ENCODE peak calls at places on chromosomes 5 and 9, in six cellular contexts. C is suprapubic skin; F is CD8-positive, alpha-beta T cell; Y is PC-9; A is IMR-90; L is tibial artery. J is an unnamed sample.

GRCh38 chr9:72982161-72982799 is 29.4 kb upstream of the ALDH1A1 start:
- DNase-seq in C (no peak), F (no peak), Y (no peak), A (no peak), L (no peak), J (no peak)

GRCh38 chr9:116998305-116998704 is 311.2 kb downstream of the TRIM32 start:
- DNase-seq in C (no peak), F (no peak), Y (no peak), A (peak; percentile 37), L (no peak), J (no peak)

GRCh38 chr9:125495137-125496119 is 211.6 kb downstream of the MAPKAP1 start:
- DNase-seq in C (no peak), F (no peak), Y (peak; percentile 71), A (no peak), L (no peak), J (no peak)

GRCh38 chr9:87337335-87338074 is 160.2 kb upstream of the DAPK1 start:
- DNase-seq in C (no peak), F (no peak), Y (peak; percentile 71), A (no peak), L (no peak), J (no peak)

GRCh38 chr5:31948006-31948405 is 226.1 kb downstream of the GOLPH3 start:
- DNase-seq in C (no peak), F (no peak), Y (no peak), A (no peak), L (no peak), J (no peak)

GRCh38 chr5:180020176-180020575 is 51.4 kb downstream of the RNF130 start:
- DNase-seq in C (no peak), F (no peak), Y (no peak), A (no peak), L (no peak), J (no peak)

GRCh38 chr5:59845733-59846132 is 47.8 kb downstream of the PDE4D start:
- DNase-seq in C (no peak), F (no peak), Y (no peak), A (peak; percentile 58), L (no peak), J (no peak)

GRCh38 chr5:137822158-137822764 is 45.4 kb upstream of the MYOT start:
- DNase-seq in C (no peak), F (no peak), Y (no peak), A (peak; percentile 18), L (no peak), J (no peak)

GRCh38 chr9:6348766-6349165 is 20.6 kb downstream of the TPD52L3 start:
- DNase-seq in C (no peak), F (no peak), Y (no peak), A (no peak), L (no peak), J (no peak)

GRCh38 chr5:43017438-43017820 is 22.7 kb downstream of the ANXA2R start:
- DNase-seq in C (no peak), F (peak; percentile 57), Y (no peak), A (peak; percentile 55), L (no peak), J (peak; percentile 37)

GRCh38 chr5:127686424-127686823 is 16.8 kb upstream of the CCDC192 start:
- DNase-seq in C (no peak), F (no peak), Y (no peak), A (no peak), L (no peak), J (no peak)

GRCh38 chr9:129869585-129870501 is 34.6 kb downstream of the USP20 start:
- DNase-seq in C (no peak), F (no peak), Y (no peak), A (no peak), L (no peak), J (no peak)

GRCh38 chr9:83401328-83401895 is 136.8 kb downstream of the FRMD3 start:
- DNase-seq in C (no peak), F (no peak), Y (no peak), A (no peak), L (no peak), J (no peak)

GRCh38 chr9:109653470-109653869 is 126.5 kb upstream of the PALM2AKAP2 start:
- DNase-seq in C (no peak), F (no peak), Y (no peak), A (no peak), L (no peak), J (no peak)

GRCh38 chr9:113587471-113588031 is 124.0 kb downstream of the RGS3 start:
- DNase-seq in C (no peak), F (no peak), Y (peak; percentile 12), A (peak; percentile 38), L (peak; percentile 53), J (no peak)

GRCh38 chr5:6106756-6107155 is 271.6 kb downstream of the MED10 start:
- DNase-seq in C (no peak), F (no peak), Y (no peak), A (no peak), L (no peak), J (no peak)

GRCh38 chr5:72871358-72872024 is 55.0 kb downstream of the TNPO1 start:
- DNase-seq in C (no peak), F (no peak), Y (no peak), A (peak; percentile 51), L (no peak), J (no peak)

GRCh38 chr9:105437704-105438103 is 10.1 kb upstream of the FSD1L start:
- DNase-seq in C (no peak), F (no peak), Y (no peak), A (no peak), L (no peak), J (no peak)

GRCh38 chr5:16693879-16694278 is 77.1 kb upstream of the RETREG1 start:
- DNase-seq in C (no peak), F (no peak), Y (no peak), A (no peak), L (no peak), J (no peak)

GRCh38 chr9:131660466-131661405 is 79.1 kb downstream of the RAPGEF1 start:
- DNase-seq in C (no peak), F (no peak), Y (no peak), A (no peak), L (no peak), J (no peak)

GRCh38 chr9:131661954-131662621 is 77.8 kb downstream of the RAPGEF1 start:
- DNase-seq in C (no peak), F (peak; percentile 61), Y (no peak), A (no peak), L (no peak), J (peak; percentile 51)

GRCh38 chr9:131666779-131667178 is 73.1 kb downstream of the RAPGEF1 start:
- DNase-seq in C (no peak), F (peak; percentile 40), Y (no peak), A (no peak), L (no peak), J (peak; percentile 34)

GRCh38 chr9:131666029-131666428 is 73.8 kb downstream of the RAPGEF1 start:
- DNase-seq in C (no peak), F (no peak), Y (no peak), A (peak; percentile 55), L (no peak), J (no peak)

GRCh38 chr9:131663288-131663687 is 76.6 kb downstream of the RAPGEF1 start:
- DNase-seq in C (no peak), F (no peak), Y (no peak), A (no peak), L (no peak), J (no peak)
- H3K4me1 ChIP-seq in C (peaks cover 25% of the 10 kb centered on the region), F (peaks cover 40% of the 10 kb centered on the region), Y (peaks cover 11% of the 10 kb centered on the region), A (peaks cover 24% of the 10 kb centered on the region), L (no peaks in the 10 kb centered on the region), J (peaks cover 43% of the 10 kb centered on the region)

GRCh38 chr9:34759432-34760134 is 49.6 kb upstream of the CCL21 start:
- DNase-seq in C (no peak), F (no peak), Y (no peak), A (no peak), L (no peak), J (no peak)
- H3K4me3 ChIP-seq in C (no peak overlapping the region), F (no peak overlapping the region), Y (no peak overlapping the region), A (no peak overlapping the region), L (no peak overlapping the region), J (no peak overlapping the region)

DNA sequence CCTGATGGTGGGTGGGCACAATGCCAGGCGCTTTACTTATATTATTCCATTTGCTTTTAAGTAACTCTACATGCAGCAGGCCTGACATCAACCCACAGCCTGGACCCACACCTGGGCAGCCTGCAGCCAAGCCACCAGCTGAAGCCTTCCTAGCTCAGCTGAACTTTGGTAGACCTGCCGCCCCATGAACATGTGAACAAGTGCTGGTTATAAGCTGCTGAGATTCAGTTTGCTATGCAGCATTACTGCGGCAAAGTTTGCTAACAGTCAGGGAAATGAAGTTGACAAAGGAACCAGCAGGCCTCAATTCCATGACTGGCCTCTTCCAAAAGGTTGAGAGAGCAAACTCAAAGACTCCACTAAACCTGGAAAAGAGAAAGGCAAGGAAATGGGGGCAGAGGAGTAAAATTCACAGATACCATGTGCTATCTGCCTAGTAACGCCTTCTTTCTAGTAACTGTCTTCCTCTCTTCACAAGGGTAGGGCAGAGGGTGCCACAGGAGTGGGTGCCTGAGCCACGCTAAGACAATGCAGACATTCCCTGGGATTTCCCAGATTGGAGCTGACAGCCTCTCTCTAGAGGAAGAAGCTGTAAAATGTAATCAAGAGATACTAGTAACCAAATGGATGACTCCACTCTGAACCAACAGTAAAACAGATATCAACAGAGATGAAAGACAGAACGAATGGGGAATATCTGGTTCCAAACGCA is 2.9 kb downstream of the BOD1 start:
- DNase-seq in C (no peak), F (no peak), Y (no peak), A (no peak), L (no peak), J (no peak)
- H3K27me3 ChIP-seq in C (no peaks in the 10 kb centered on the region), F (no peaks in the 10 kb centered on the region), Y (no peaks in the 10 kb centered on the region), A (no peaks in the 10 kb centered on the region), L (no peaks in the 10 kb centered on the region), J (no peaks in the 10 kb centered on the region)

DNA sequence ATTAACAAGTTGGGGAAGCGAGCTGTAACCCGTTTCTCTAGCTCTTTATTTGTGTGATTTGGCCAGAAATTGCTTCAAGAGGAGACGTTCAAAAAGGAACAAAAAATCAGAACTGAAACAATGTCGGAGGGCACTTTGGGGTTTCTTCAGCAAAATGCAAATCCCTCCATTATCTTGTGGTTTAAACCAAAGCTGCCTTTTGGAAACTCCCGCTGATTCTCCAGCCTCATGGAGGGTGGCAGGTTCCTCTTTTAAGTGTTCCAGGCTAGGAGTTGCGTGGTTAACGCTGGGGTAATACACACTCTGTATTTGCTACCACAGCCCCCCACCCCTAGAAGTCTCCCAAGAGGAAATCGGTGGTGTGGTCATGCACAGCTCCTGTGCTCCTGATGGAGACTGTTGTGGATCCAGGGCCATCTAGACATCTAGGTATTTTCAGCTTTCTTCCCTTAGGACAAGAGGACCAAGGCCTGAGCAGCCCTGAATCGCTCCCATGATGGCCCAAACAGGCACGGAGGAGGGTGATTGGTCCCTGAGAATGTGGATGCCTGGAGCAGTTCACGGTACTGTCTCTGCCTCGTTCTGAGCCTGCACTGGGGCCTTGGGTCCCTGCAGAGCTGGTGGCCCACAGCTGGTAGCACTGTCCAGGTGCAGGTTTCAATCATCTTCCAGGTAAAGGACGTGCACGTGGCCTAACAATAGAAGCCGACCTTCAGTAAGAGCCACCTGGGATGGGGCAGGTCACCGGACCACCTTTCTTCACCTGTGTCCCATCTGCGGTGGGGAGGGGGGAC is 19.2 kb upstream of the FCN1 start:
- DNase-seq in C (no peak), F (no peak), Y (no peak), A (no peak), L (no peak), J (no peak)
- H3K4me1 ChIP-seq in C (peaks cover under 1% of the 10 kb centered on the region), F (no peaks in the 10 kb centered on the region), Y (no peaks in the 10 kb centered on the region), A (no peaks in the 10 kb centered on the region), L (no peaks in the 10 kb centered on the region), J (no peaks in the 10 kb centered on the region)

J was measured in effector memory CD4-positive, alpha-beta T cell.